ENCODE peak calls at places on chromosomes 2 and 18, in six cellular contexts. One of them, this sample, is unnamed.
A peak's percentile ranks its signal among the peaks of the same experiment; 100 is the strongest.

GRCh38 chr18:26579941-26580618 is 31.7 kb upstream of the KCTD1 start:
- DNase-seq in GM12878: no peak
- DNase-seq in HepG2: peak; percentile 15
- DNase-seq in HCT116: peak; percentile 56
- DNase-seq in K562: no peak
- DNase-seq in H1: no peak
- DNase-seq in this sample: no peak

GRCh38 chr2:57432528-57432927 is 614.1 kb upstream of the VRK2 start:
- DNase-seq in GM12878: no peak
- DNase-seq in HepG2: no peak
- DNase-seq in HCT116: no peak
- DNase-seq in K562: no peak
- DNase-seq in H1: no peak
- DNase-seq in this sample: no peak

GRCh38 chr18:67104700-67105284 is 411.7 kb downstream of the DSEL start:
- DNase-seq in GM12878: no peak
- DNase-seq in HepG2: peak; percentile 55
- DNase-seq in HCT116: no peak
- DNase-seq in K562: peak; percentile 23
- DNase-seq in H1: peak; percentile 25
- DNase-seq in this sample: peak; percentile 74

GRCh38 chr2:69525261-69525660 is 88.0 kb upstream of the NFU1 start:
- DNase-seq in GM12878: no peak
- DNase-seq in HepG2: no peak
- DNase-seq in HCT116: no peak
- DNase-seq in K562: no peak
- DNase-seq in H1: no peak
- DNase-seq in this sample: no peak

GRCh38 chr2:56715670-56716069 is 531.9 kb downstream of the CCDC85A start:
- DNase-seq in GM12878: no peak
- DNase-seq in HepG2: no peak
- DNase-seq in HCT116: no peak
- DNase-seq in K562: no peak
- DNase-seq in H1: no peak
- DNase-seq in this sample: no peak

GRCh38 chr2:104862061-104862941 is 8.4 kb downstream of the POU3F3 start:
- DNase-seq in GM12878: no peak
- DNase-seq in HepG2: no peak
- DNase-seq in HCT116: no peak
- DNase-seq in K562: no peak
- DNase-seq in H1: no peak
- DNase-seq in this sample: peak; percentile 78

GRCh38 chr2:25251461-25252273 is 83.3 kb upstream of the POMC start:
- DNase-seq in GM12878: no peak
- DNase-seq in HepG2: peak; percentile 91
- DNase-seq in HCT116: no peak
- DNase-seq in K562: peak; percentile 65
- DNase-seq in H1: no peak
- DNase-seq in this sample: peak; percentile 57

GRCh38 chr18:34219651-34220050 is 5.1 kb downstream of the NOL4 start:
- DNase-seq in GM12878: no peak
- DNase-seq in HepG2: no peak
- DNase-seq in HCT116: no peak
- DNase-seq in K562: no peak
- DNase-seq in H1: no peak
- DNase-seq in this sample: no peak

GRCh38 chr2:161017780-161018440 is 142.3 kb upstream of the TANK start:
- DNase-seq in GM12878: no peak
- DNase-seq in HepG2: no peak
- DNase-seq in HCT116: no peak
- DNase-seq in K562: no peak
- DNase-seq in H1: no peak
- DNase-seq in this sample: no peak

GRCh38 chr2:54855434-54855833 is 132.0 kb downstream of the EML6 start:
- DNase-seq in GM12878: no peak
- DNase-seq in HepG2: no peak
- DNase-seq in HCT116: no peak
- DNase-seq in K562: no peak
- DNase-seq in H1: no peak
- DNase-seq in this sample: no peak

GRCh38 chr18:54737986-54738385 is 90.3 kb upstream of the RAB27B start:
- DNase-seq in GM12878: no peak
- DNase-seq in HepG2: no peak
- DNase-seq in HCT116: no peak
- DNase-seq in K562: no peak
- DNase-seq in H1: no peak
- DNase-seq in this sample: no peak

GRCh38 chr2:30702694-30703093 is 104.6 kb downstream of the CAPN13 start:
- DNase-seq in GM12878: no peak
- DNase-seq in HepG2: no peak
- DNase-seq in HCT116: no peak
- DNase-seq in K562: no peak
- DNase-seq in H1: no peak
- DNase-seq in this sample: no peak

GRCh38 chr2:30705056-30705455 is 102.2 kb downstream of the CAPN13 start:
- DNase-seq in GM12878: no peak
- DNase-seq in HepG2: no peak
- DNase-seq in HCT116: no peak
- DNase-seq in K562: no peak
- DNase-seq in H1: no peak
- DNase-seq in this sample: no peak

GRCh38 chr2:30705711-30706533 is 101.3 kb downstream of the CAPN13 start:
- DNase-seq in GM12878: no peak
- DNase-seq in HepG2: no peak
- DNase-seq in HCT116: no peak
- DNase-seq in K562: no peak
- DNase-seq in H1: no peak
- DNase-seq in this sample: no peak

GRCh38 chr2:30706534-30707303 is 100.5 kb downstream of the CAPN13 start:
- DNase-seq in GM12878: peak; percentile 27
- DNase-seq in HepG2: peak; percentile 45
- DNase-seq in HCT116: peak; percentile 48
- DNase-seq in K562: peak; percentile 77
- DNase-seq in H1: no peak
- DNase-seq in this sample: peak; percentile 68

GRCh38 chr2:30701782-30702181 is 105.5 kb downstream of the CAPN13 start:
- DNase-seq in GM12878: no peak
- DNase-seq in HepG2: no peak
- DNase-seq in HCT116: no peak
- DNase-seq in K562: no peak
- DNase-seq in H1: no peak
- DNase-seq in this sample: no peak
- TF ChIP-seq SP1 in GM12878: no peak
- TF ChIP-seq SP1 in HepG2: no peak
- TF ChIP-seq SP1 in HCT116: no peak
- TF ChIP-seq SP1 in K562: no peak
- TF ChIP-seq SP1 in H1: no peak
- TF ChIP-seq SP1 in this sample: no peak

GRCh38 chr18:5603153-5603552 is 59.4 kb upstream of the EPB41L3 start:
- DNase-seq in GM12878: no peak
- DNase-seq in HepG2: no peak
- DNase-seq in HCT116: no peak
- DNase-seq in K562: no peak
- DNase-seq in H1: no peak
- DNase-seq in this sample: no peak

GRCh38 chr18:5596585-5596984 is 52.8 kb upstream of the EPB41L3 start:
- DNase-seq in GM12878: no peak
- DNase-seq in HepG2: no peak
- DNase-seq in HCT116: no peak
- DNase-seq in K562: no peak
- DNase-seq in H1: no peak
- DNase-seq in this sample: no peak

GRCh38 chr18:5604778-5605177 is 61.0 kb upstream of the EPB41L3 start:
- DNase-seq in GM12878: no peak
- DNase-seq in HepG2: no peak
- DNase-seq in HCT116: no peak
- DNase-seq in K562: no peak
- DNase-seq in H1: no peak
- DNase-seq in this sample: no peak

GRCh38 chr18:5601188-5601624 is 57.4 kb upstream of the EPB41L3 start:
- DNase-seq in GM12878: no peak
- DNase-seq in HepG2: peak; percentile 1
- DNase-seq in HCT116: no peak
- DNase-seq in K562: no peak
- DNase-seq in H1: no peak
- DNase-seq in this sample: no peak

DNA sequence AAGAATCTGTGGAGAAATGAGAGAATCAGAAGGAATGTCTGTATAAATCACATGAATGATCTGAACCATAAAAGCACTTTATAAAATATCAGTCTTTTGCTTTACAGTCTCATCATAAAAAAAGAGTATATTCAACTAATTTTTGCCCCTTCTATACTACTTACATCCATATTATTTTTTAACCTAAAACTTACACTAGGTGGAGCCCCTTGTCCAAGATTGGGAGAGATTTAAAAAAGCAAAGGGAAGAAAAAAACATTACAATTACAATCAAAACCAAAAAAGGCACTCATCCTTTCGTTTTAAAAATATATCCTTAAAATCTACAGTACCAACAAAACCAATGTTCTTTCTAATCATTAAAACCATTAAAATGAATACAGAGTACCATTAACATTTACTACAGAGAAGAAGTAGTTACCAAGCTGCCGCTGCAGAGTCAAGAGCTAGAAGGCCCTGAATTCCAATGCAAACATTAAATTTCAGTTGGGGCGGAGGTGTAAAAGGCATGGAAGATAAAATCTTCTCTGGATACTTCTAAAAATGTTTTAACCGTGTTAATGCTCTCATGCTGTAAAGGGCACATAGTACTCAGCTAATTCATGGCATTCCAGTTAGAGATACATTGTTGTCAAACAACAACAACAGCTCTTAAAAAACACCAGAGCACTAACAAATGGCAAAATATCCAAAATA is 56.7 kb upstream of the EPB41L3 start:
- DNase-seq in GM12878: no peak
- DNase-seq in HepG2: peak; percentile 16
- DNase-seq in HCT116: no peak
- DNase-seq in K562: peak; percentile 6
- DNase-seq in H1: no peak
- DNase-seq in this sample: no peak
- TF ChIP-seq ATF3 in GM12878: no peak
- TF ChIP-seq ATF3 in HepG2: no peak
- TF ChIP-seq ATF3 in HCT116: no peak
- TF ChIP-seq ATF3 in K562: no peak
- TF ChIP-seq ATF3 in H1: no peak
- TF ChIP-seq ATF3 in this sample: no peak

DNA sequence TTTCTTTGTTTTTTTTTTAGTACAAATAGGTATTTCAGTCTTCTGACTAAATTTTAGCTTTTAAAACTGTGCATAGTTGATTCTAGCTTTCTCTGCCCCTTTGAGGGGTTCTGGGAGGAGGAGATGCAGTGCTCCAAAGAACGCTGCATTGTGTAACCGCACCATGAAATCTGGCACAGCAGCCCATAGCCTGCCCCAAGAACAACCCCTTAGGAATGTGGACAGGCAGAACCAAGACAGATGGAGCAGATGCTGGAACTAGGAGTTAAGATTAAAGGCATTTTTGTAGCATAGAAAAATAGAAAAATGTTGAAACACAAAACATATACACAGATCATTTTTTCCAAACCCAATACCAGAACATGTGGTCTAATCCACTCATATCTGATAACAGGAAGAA is 187.5 kb downstream of the SCG2 start:
- DNase-seq in GM12878: no peak
- DNase-seq in HepG2: no peak
- DNase-seq in HCT116: no peak
- DNase-seq in K562: no peak
- DNase-seq in H1: no peak
- DNase-seq in this sample: no peak
- TF ChIP-seq SP1 in GM12878: no peak
- TF ChIP-seq SP1 in HepG2: no peak
- TF ChIP-seq SP1 in HCT116: no peak
- TF ChIP-seq SP1 in K562: no peak
- TF ChIP-seq SP1 in H1: no peak
- TF ChIP-seq SP1 in this sample: no peak

DNA sequence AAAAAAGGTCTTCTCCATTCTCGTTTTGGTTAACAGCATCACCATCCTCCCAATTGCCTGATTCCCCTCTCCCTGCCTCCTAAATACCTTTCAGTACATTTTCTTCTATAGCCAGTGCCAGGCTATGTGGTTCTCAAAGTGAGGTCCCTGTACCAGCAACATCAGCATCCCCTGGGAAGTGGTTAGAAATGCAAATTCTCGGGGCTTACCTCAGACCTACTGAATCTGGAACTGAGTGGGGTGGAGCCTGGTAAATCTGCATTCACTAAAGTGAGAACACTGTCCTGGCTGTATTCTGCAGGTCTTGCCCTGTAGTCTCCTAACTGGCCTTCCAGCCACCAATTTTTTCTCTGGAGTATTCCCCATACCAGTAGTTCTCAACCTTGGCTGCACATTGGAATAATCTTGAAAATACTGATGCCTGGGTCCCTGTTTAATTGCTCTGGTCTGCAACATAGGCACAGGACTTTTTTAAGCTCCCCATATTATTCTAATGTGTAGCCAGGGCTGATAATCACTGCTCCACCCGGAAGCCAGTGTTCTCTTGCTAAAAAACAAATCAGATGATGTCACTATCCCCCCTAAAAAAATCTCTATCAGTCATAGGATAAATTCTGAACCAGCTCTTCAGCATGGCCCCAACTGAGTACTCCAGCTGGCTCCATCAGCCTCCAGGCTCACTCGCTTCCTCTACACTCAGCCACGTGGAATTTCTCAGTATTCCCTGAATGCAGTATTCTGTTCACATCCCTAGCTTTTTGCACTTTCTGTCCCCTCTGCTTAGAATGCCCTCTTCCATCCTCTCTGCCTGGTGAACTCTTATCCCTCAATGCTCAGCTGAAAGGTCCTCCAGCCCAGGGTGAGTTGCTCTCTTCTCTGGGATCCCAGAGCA is 98.4 kb downstream of the CDK15 start:
- DNase-seq in GM12878: peak; percentile 40
- DNase-seq in HepG2: no peak
- DNase-seq in HCT116: no peak
- DNase-seq in K562: no peak
- DNase-seq in H1: no peak
- DNase-seq in this sample: no peak
- TF ChIP-seq ATF3 in GM12878: no peak
- TF ChIP-seq ATF3 in HepG2: no peak
- TF ChIP-seq ATF3 in HCT116: no peak
- TF ChIP-seq ATF3 in K562: no peak
- TF ChIP-seq ATF3 in H1: no peak
- TF ChIP-seq ATF3 in this sample: no peak